ENCODE peak calls at places on chromosomes 5 and 9, in seven cellular contexts. One of them, this sample, is unnamed.

GRCh38 chr9:12274577-12274976 is 418.6 kb upstream of the TYRP1 start:
- DNase-seq in A549: no peak
- DNase-seq in IMR-90: no peak
- DNase-seq in AG09319: no peak
- DNase-seq in MM.1S: no peak
- DNase-seq in T1000: no peak
- DNase-seq in fibroblast of pulmonary artery: peak
- DNase-seq in this sample: peak

GRCh38 chr5:146690880-146691355 is 174.9 kb upstream of the GPR151 start:
- DNase-seq in A549: no peak
- DNase-seq in IMR-90: no peak
- DNase-seq in AG09319: no peak
- DNase-seq in MM.1S: no peak
- DNase-seq in T1000: no peak
- DNase-seq in fibroblast of pulmonary artery: no peak
- DNase-seq in this sample: no peak

GRCh38 chr9:128245293-128246151 is 30.3 kb downstream of the GOLGA2 start:
- DNase-seq in A549: no peak
- DNase-seq in IMR-90: peak
- DNase-seq in AG09319: no peak
- DNase-seq in MM.1S: no peak
- DNase-seq in T1000: no peak
- DNase-seq in fibroblast of pulmonary artery: peak
- DNase-seq in this sample: peak

GRCh38 chr5:139389701-139390638 is at the start of gene MZB1:
- DNase-seq in A549: no peak
- DNase-seq in IMR-90: no peak
- DNase-seq in AG09319: no peak
- DNase-seq in MM.1S: peak
- DNase-seq in T1000: no peak
- DNase-seq in fibroblast of pulmonary artery: no peak
- DNase-seq in this sample: no peak

GRCh38 chr5:110442856-110443255 is 283.6 kb downstream of the TMEM232 start:
- DNase-seq in A549: no peak
- DNase-seq in IMR-90: no peak
- DNase-seq in AG09319: no peak
- DNase-seq in MM.1S: no peak
- DNase-seq in T1000: no peak
- DNase-seq in fibroblast of pulmonary artery: no peak
- DNase-seq in this sample: no peak

GRCh38 chr5:56607551-56607950 is 207.8 kb upstream of the MAP3K1 start:
- DNase-seq in A549: no peak
- DNase-seq in IMR-90: peak
- DNase-seq in AG09319: no peak
- DNase-seq in MM.1S: no peak
- DNase-seq in T1000: no peak
- DNase-seq in fibroblast of pulmonary artery: no peak
- DNase-seq in this sample: no peak

GRCh38 chr9:87184956-87185642 is 237.8 kb upstream of the GAS1 start:
- DNase-seq in A549: no peak
- DNase-seq in IMR-90: peak
- DNase-seq in AG09319: no peak
- DNase-seq in MM.1S: no peak
- DNase-seq in T1000: no peak
- DNase-seq in fibroblast of pulmonary artery: peak
- DNase-seq in this sample: no peak

GRCh38 chr5:91474201-91474600 is 91.1 kb upstream of the ARRDC3 start:
- DNase-seq in A549: no peak
- DNase-seq in IMR-90: no peak
- DNase-seq in AG09319: no peak
- DNase-seq in MM.1S: no peak
- DNase-seq in T1000: no peak
- DNase-seq in fibroblast of pulmonary artery: peak
- DNase-seq in this sample: peak

GRCh38 chr5:151055336-151055735 is 25.5 kb downstream of the TNIP1 start:
- DNase-seq in A549: no peak
- DNase-seq in IMR-90: no peak
- DNase-seq in AG09319: no peak
- DNase-seq in MM.1S: no peak
- DNase-seq in T1000: no peak
- DNase-seq in fibroblast of pulmonary artery: no peak
- DNase-seq in this sample: no peak

GRCh38 chr5:4252322-4252721 is 656.7 kb downstream of the IRX1 start:
- DNase-seq in A549: no peak
- DNase-seq in IMR-90: no peak
- DNase-seq in AG09319: no peak
- DNase-seq in MM.1S: no peak
- DNase-seq in T1000: no peak
- DNase-seq in fibroblast of pulmonary artery: no peak
- DNase-seq in this sample: no peak

GRCh38 chr5:174760721-174761120 is 36.3 kb downstream of the MSX2 start:
- DNase-seq in A549: no peak
- DNase-seq in IMR-90: no peak
- DNase-seq in AG09319: peak
- DNase-seq in MM.1S: no peak
- DNase-seq in T1000: no peak
- DNase-seq in fibroblast of pulmonary artery: no peak
- DNase-seq in this sample: no peak

GRCh38 chr5:10653751-10654400 is 90.0 kb downstream of the ANKRD33B start:
- DNase-seq in A549: no peak
- DNase-seq in IMR-90: no peak
- DNase-seq in AG09319: no peak
- DNase-seq in MM.1S: no peak
- DNase-seq in T1000: no peak
- DNase-seq in fibroblast of pulmonary artery: no peak
- DNase-seq in this sample: no peak

GRCh38 chr5:168401880-168402279 is 84.4 kb upstream of the RARS1 start:
- DNase-seq in A549: no peak
- DNase-seq in IMR-90: no peak
- DNase-seq in AG09319: no peak
- DNase-seq in MM.1S: no peak
- DNase-seq in T1000: no peak
- DNase-seq in fibroblast of pulmonary artery: no peak
- DNase-seq in this sample: no peak

GRCh38 chr5:115402822-115403577 is 106.5 kb upstream of the CCDC112 start:
- DNase-seq in A549: no peak
- DNase-seq in IMR-90: peak
- DNase-seq in AG09319: no peak
- DNase-seq in MM.1S: no peak
- DNase-seq in T1000: no peak
- DNase-seq in fibroblast of pulmonary artery: peak
- DNase-seq in this sample: peak

GRCh38 chr5:72366324-72366976 is 46.3 kb downstream of the PTCD2 start:
- DNase-seq in A549: peak
- DNase-seq in IMR-90: peak
- DNase-seq in AG09319: no peak
- DNase-seq in MM.1S: peak
- DNase-seq in T1000: peak
- DNase-seq in fibroblast of pulmonary artery: peak
- DNase-seq in this sample: peak

GRCh38 chr9:135152608-135153337 is 65.3 kb downstream of the OLFM1 start:
- DNase-seq in A549: peak
- DNase-seq in IMR-90: no peak
- DNase-seq in AG09319: no peak
- DNase-seq in MM.1S: no peak
- DNase-seq in T1000: no peak
- DNase-seq in fibroblast of pulmonary artery: no peak
- DNase-seq in this sample: no peak

GRCh38 chr5:160008877-160009590 is at the start of gene TTC1:
- DNase-seq in A549: peak
- DNase-seq in IMR-90: peak
- DNase-seq in AG09319: peak
- DNase-seq in MM.1S: peak
- DNase-seq in T1000: peak
- DNase-seq in fibroblast of pulmonary artery: peak
- DNase-seq in this sample: peak

GRCh38 chr5:124883686-124884085 is 137.2 kb upstream of the ZNF608 start:
- DNase-seq in A549: no peak
- DNase-seq in IMR-90: no peak
- DNase-seq in AG09319: no peak
- DNase-seq in MM.1S: no peak
- DNase-seq in T1000: no peak
- DNase-seq in fibroblast of pulmonary artery: no peak
- DNase-seq in this sample: no peak

GRCh38 chr5:158756873-158757272 is 342.8 kb downstream of the EBF1 start:
- DNase-seq in A549: no peak
- DNase-seq in IMR-90: no peak
- DNase-seq in AG09319: no peak
- DNase-seq in MM.1S: no peak
- DNase-seq in T1000: no peak
- DNase-seq in fibroblast of pulmonary artery: no peak
- DNase-seq in this sample: peak

GRCh38 chr9:100281676-100282387 is 70.9 kb downstream of the TEX10 start:
- DNase-seq in A549: no peak
- DNase-seq in IMR-90: no peak
- DNase-seq in AG09319: no peak
- DNase-seq in MM.1S: no peak
- DNase-seq in T1000: no peak
- DNase-seq in fibroblast of pulmonary artery: no peak
- DNase-seq in this sample: no peak

GRCh38 chr5:171961117-171961516 is 45.3 kb downstream of the FBXW11 start:
- DNase-seq in A549: no peak
- DNase-seq in IMR-90: no peak
- DNase-seq in AG09319: no peak
- DNase-seq in MM.1S: no peak
- DNase-seq in T1000: no peak
- DNase-seq in fibroblast of pulmonary artery: peak
- DNase-seq in this sample: peak

GRCh38 chr9:127587966-127588365 is 24.1 kb upstream of the STXBP1 start:
- DNase-seq in A549: no peak
- DNase-seq in IMR-90: no peak
- DNase-seq in AG09319: no peak
- DNase-seq in MM.1S: no peak
- DNase-seq in T1000: no peak
- DNase-seq in fibroblast of pulmonary artery: no peak
- DNase-seq in this sample: no peak

GRCh38 chr9:126676685-126677143 is 63.0 kb downstream of the LMX1B start:
- DNase-seq in A549: no peak
- DNase-seq in IMR-90: no peak
- DNase-seq in AG09319: no peak
- DNase-seq in MM.1S: no peak
- DNase-seq in T1000: no peak
- DNase-seq in fibroblast of pulmonary artery: no peak
- DNase-seq in this sample: no peak

GRCh38 chr5:107567901-107568671 is 102.7 kb downstream of the EFNA5 start:
- DNase-seq in A549: no peak
- DNase-seq in IMR-90: no peak
- DNase-seq in AG09319: no peak
- DNase-seq in MM.1S: no peak
- DNase-seq in T1000: no peak
- DNase-seq in fibroblast of pulmonary artery: no peak
- DNase-seq in this sample: no peak

GRCh38 chr5:149837680-149838269 is 106.8 kb downstream of the PDE6A start:
- DNase-seq in A549: peak
- DNase-seq in IMR-90: peak
- DNase-seq in AG09319: peak
- DNase-seq in MM.1S: no peak
- DNase-seq in T1000: peak
- DNase-seq in fibroblast of pulmonary artery: peak
- DNase-seq in this sample: peak

This sample was measured in fibroblast of mammary gland.